ENCODE peak calls at places on chromosomes 2 and 18, in four cellular contexts. B is ELR, F is spleen, Q is NCI-H226. W is an unnamed sample.

GRCh38 chr2:64359892-64360657 is 93.9 kb upstream of the LGALSL start:
- DNase-seq in Q (peak), F (no peak), B (peak), W (peak)

GRCh38 chr2:113276906-113277425 is 1.8 kb downstream of the PAX8 start:
- DNase-seq in B (no peak), F (no peak), Q (no peak), W (no peak)

GRCh38 chr2:85999131-85999831 is 106.4 kb downstream of the POLR1A start:
- DNase-seq in Q (peak), F (peak), B (peak), W (peak)

GRCh38 chr2:158317642-158318041 is 138.9 kb downstream of the CCDC148 start:
- DNase-seq in B (no peak), Q (no peak), F (no peak), W (no peak)

GRCh38 chr2:11140492-11140891 is 14.8 kb upstream of the SLC66A3 start:
- DNase-seq in Q (peak), F (no peak), B (peak), W (no peak)

GRCh38 chr2:235594041-235594440 is 100.2 kb downstream of the AGAP1 start:
- DNase-seq in F (no peak), Q (peak), B (peak), W (peak)

GRCh38 chr2:225472161-225472560 is 72.7 kb downstream of the NYAP2 start:
- DNase-seq in Q (no peak), F (no peak), B (no peak), W (no peak)

GRCh38 chr2:119282966-119283511 is 59.4 kb downstream of the STEAP3 start:
- DNase-seq in B (no peak), Q (no peak), F (no peak), W (no peak)

GRCh38 chr2:10523406-10524189 is 75.5 kb upstream of the ODC1 start:
- DNase-seq in B (no peak), Q (no peak), F (peak), W (no peak)

GRCh38 chr2:3107567-3107966 is 270.1 kb downstream of the EIPR1 start:
- DNase-seq in B (no peak), Q (no peak), F (peak), W (no peak)

GRCh38 chr18:67525328-67526110 is 9.0 kb upstream of the DSEL start:
- DNase-seq in F (no peak), B (peak), Q (peak), W (peak)

GRCh38 chr2:231655494-231656408 is 52.6 kb upstream of the PTMA start:
- DNase-seq in F (no peak), Q (no peak), B (no peak), W (no peak)

GRCh38 chr2:232292395-232293154 is 86.0 kb upstream of the ALPP start:
- DNase-seq in B (peak), F (peak), Q (peak), W (peak)

GRCh38 chr2:44674473-44675299 is 266.8 kb upstream of the SIX3 start:
- DNase-seq in F (no peak), Q (no peak), B (no peak), W (no peak)

GRCh38 chr2:117853316-117853715 is 38.8 kb downstream of the DDX18 start:
- DNase-seq in B (no peak), Q (no peak), F (no peak), W (no peak)

GRCh38 chr2:147099845-147100244 is 745.0 kb upstream of the ACVR2A start:
- DNase-seq in B (peak), Q (peak), F (no peak), W (no peak)

GRCh38 chr18:79434611-79435010 is 38.9 kb downstream of the NFATC1 start:
- DNase-seq in Q (no peak), F (no peak), B (no peak), W (no peak)

GRCh38 chr2:42876280-42876840 is 84.0 kb upstream of the HAAO start:
- DNase-seq in B (no peak), F (no peak), Q (no peak), W (no peak)

GRCh38 chr2:43332653-43333052 is 106.2 kb upstream of the ZFP36L2 start:
- DNase-seq in B (no peak), F (no peak), Q (no peak), W (no peak)

GRCh38 chr2:135890830-135891229 is 14.6 kb upstream of the MCM6 start:
- DNase-seq in F (no peak), Q (no peak), B (no peak), W (no peak)

GRCh38 chr2:143513081-143513480 is 383.9 kb downstream of the ARHGAP15 start:
- DNase-seq in Q (peak), B (peak), F (no peak), W (peak)

GRCh38 chr18:62399781-62400308 is 74.7 kb downstream of the TNFRSF11A start:
- DNase-seq in F (no peak), B (peak), Q (no peak), W (peak)

GRCh38 chr2:79638410-79638809 is 125.6 kb downstream of the CTNNA2 start:
- DNase-seq in Q (no peak), F (no peak), B (peak), W (no peak)

W was measured in AG20443.